ENCODE peak calls at places on chromosomes 4 and X, in five cellular contexts. V is lower leg skin, K is glutamatergic neuron, H is tibial nerve, G is Caco-2. N is an unnamed sample.

GRCh38 chr4:184409911-184410692 is 64.2 kb downstream of the IRF2 start:
- DNase-seq in G (no peak), K (no peak), V (no peak), H (no peak), N (no peak)

GRCh38 chrX:105706041-105706440 is 116.3 kb upstream of the NRK start:
- DNase-seq in H (no peak), K (no peak), V (no peak), G (no peak), N (no peak)

GRCh38 chr4:108889696-108890475 is 127.0 kb upstream of the ETNPPL start:
- DNase-seq in G (no peak), V (no peak), H (no peak), K (no peak), N (no peak)

GRCh38 chrX:34903316-34903715 is 39.3 kb upstream of the FAM47B start:
- DNase-seq in K (no peak), V (no peak), H (no peak), G (no peak), N (no peak)

GRCh38 chr4:166459616-166460015 is 586.6 kb downstream of the TLL1 start:
- DNase-seq in G (no peak), V (no peak), K (no peak), H (no peak), N (no peak)

GRCh38 chr4:158371158-158371557 is 150.5 kb upstream of the RXFP1 start:
- DNase-seq in H (no peak), K (no peak), G (no peak), V (no peak), N (no peak)

GRCh38 chrX:47191806-47192401 is 1.7 kb upstream of the UBA1 start:
- DNase-seq in K (no peak), G (no peak), V (no peak), H (no peak), N (peak; percentile 29)

GRCh38 chrX:52574416-52575275 is 57.8 kb upstream of the XAGE1B start:
- DNase-seq in K (peak; percentile 26), H (no peak), V (no peak), G (peak; percentile 33), N (no peak)

GRCh38 chr4:173735055-173735454 is 205.0 kb upstream of the HAND2 start:
- DNase-seq in V (no peak), G (no peak), K (no peak), H (no peak), N (no peak)

GRCh38 chr4:14865804-14866203 is 136.5 kb upstream of the CPEB2 start:
- DNase-seq in H (no peak), G (no peak), K (no peak), V (no peak), N (no peak)

GRCh38 chr4:38768968-38769394 is 13.8 kb downstream of the TLR10 start:
- DNase-seq in V (no peak), K (no peak), H (no peak), G (no peak), N (no peak)

GRCh38 chrX:147962476-147962875 is 18.7 kb upstream of the FMR1NB start:
- DNase-seq in H (no peak), V (no peak), G (no peak), K (no peak), N (no peak)

GRCh38 chrX:140431521-140431920 is 73.3 kb downstream of the SOX3 start:
- DNase-seq in G (no peak), V (no peak), K (no peak), H (no peak), N (no peak)

GRCh38 chr4:78720994-78721677 is 55.0 kb upstream of the BMP2K start:
- DNase-seq in G (no peak), H (peak; percentile 7), K (no peak), V (no peak), N (no peak)

GRCh38 chr4:15996773-15997172 is 33.8 kb upstream of the FGFBP2 start:
- DNase-seq in K (no peak), G (no peak), H (no peak), V (no peak), N (no peak)

GRCh38 chrX:13149702-13150101 is 105.3 kb upstream of the FAM9C start:
- DNase-seq in V (no peak), K (no peak), G (no peak), H (no peak), N (no peak)
- TF ChIP-seq CTCF in V (no peak), K (no peak), G (no peak), H (no peak), N (no peak)

GRCh38 chrX:8204169-8204935 is 33.3 kb upstream of the VCX2 start:
- DNase-seq in H (no peak), V (no peak), G (no peak), K (no peak), N (no peak)
- TF ChIP-seq CTCF in H (no peak), V (no peak), G (no peak), K (no peak), N (no peak)

DNA sequence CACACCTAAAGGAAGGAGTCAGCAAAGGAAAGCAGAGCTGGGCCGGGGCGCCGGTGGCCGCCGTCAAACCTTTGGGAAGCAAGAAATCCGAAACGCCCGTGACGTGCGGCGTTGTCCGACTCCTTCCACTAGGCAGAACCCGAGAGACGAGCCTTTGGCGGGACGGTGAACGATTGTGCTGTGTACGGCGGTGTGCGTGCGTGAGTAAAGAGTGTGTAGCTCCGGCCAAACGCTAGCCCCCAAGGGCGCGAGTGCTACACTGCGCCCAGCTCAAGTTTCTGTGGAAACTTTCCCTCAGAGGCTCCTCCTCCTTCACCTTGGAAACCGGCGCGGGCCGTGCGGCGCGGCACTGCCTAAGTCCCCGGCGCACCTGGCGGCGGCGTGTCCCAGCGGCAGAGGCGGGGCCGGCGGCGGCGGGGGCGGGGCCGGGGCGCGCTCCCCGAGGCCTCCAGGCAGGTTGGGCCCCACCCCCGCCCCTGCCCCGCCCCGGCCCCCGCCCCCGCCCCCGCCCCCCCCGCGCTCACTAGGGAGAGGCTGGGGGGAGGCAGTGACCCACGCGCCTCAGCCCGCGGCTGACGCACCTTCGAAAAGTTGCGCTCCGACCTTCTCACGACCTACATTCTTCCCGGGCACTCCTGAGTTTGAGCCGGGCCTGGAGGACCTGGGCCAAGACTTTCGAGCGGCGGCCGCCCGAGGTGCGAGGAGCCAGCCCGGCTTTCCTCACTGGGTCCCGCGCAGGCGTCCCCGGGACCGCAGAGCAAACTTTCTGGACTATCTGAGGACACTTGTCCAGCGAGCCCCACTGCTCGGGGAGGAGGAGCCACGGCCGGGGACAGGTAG is at the start of gene FHIP1A:
- DNase-seq in G (peak; percentile 95), V (peak; percentile 95), K (peak; percentile 42), H (peak; percentile 41), N (peak; percentile 90)
- TF ChIP-seq CTCF in G (peak; percentile 12), V (no peak), K (no peak), H (no peak), N (peak; percentile 50)

GRCh38 chr4:95729596-95729995 is 110.3 kb upstream of the PDHA2 start:
- DNase-seq in H (no peak), K (no peak), V (no peak), G (no peak), N (no peak)

GRCh38 chr4:95728145-95728544 is 111.7 kb upstream of the PDHA2 start:
- DNase-seq in K (no peak), H (peak; percentile 35), G (no peak), V (no peak), N (no peak)

GRCh38 chr4:95732061-95732460 is 107.8 kb upstream of the PDHA2 start:
- DNase-seq in H (no peak), V (no peak), G (no peak), K (no peak), N (no peak)
- TF ChIP-seq CTCF in H (no peak), V (no peak), G (no peak), K (no peak), N (no peak)

DNA sequence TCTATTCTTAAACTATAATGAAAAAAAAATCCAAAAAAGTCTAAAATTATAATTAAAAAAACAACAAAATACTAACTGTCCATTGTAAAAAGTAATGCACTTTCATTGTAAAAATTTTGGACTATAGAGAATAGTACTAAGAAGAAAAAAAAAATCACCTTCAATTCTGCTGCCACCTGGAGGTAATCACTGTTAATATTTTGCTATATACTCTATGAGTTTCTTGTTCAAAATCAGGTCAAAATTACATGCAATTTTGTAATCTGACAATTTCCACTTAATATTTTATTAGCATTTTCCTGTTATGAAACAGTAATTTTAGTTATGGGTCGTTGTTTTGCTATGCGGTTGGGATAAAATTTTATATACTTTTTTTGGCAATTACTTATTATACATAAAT is 62.0 kb downstream of the HTT start:
- DNase-seq in H (no peak), K (no peak), G (no peak), V (no peak), N (no peak)
- TF ChIP-seq CTCF in H (peak; percentile 5), K (peak; percentile 12), G (peak; percentile 22), V (no peak), N (peak; percentile 81)

GRCh38 chr4:74084984-74085383 is 14.0 kb downstream of the CXCL2 start:
- DNase-seq in K (no peak), H (no peak), G (no peak), V (no peak), N (no peak)
- TF ChIP-seq CTCF in K (no peak), H (no peak), G (no peak), V (no peak), N (no peak)

GRCh38 chrX:123171781-123172180 is 12.3 kb upstream of the GRIA3 start:
- DNase-seq in K (no peak), H (no peak), G (no peak), V (no peak), N (no peak)

GRCh38 chrX:123175366-123176122 is 8.5 kb upstream of the GRIA3 start:
- DNase-seq in H (no peak), V (no peak), K (no peak), G (no peak), N (no peak)

GRCh38 chrX:123172874-123173273 is 11.2 kb upstream of the GRIA3 start:
- DNase-seq in V (no peak), G (no peak), H (no peak), K (no peak), N (no peak)

GRCh38 chrX:123169247-123169901 is 14.7 kb upstream of the GRIA3 start:
- DNase-seq in K (no peak), G (no peak), H (no peak), V (no peak), N (no peak)

GRCh38 chrX:123173833-123174232 is 10.2 kb upstream of the GRIA3 start:
- DNase-seq in H (no peak), G (no peak), K (no peak), V (no peak), N (no peak)
- TF ChIP-seq CTCF in H (no peak), G (no peak), K (peak; percentile 51), V (no peak), N (peak; percentile 23)

GRCh38 chrX:43333543-43333942 is 322.6 kb upstream of the MAOA start:
- DNase-seq in G (no peak), K (no peak), H (no peak), V (no peak), N (no peak)
- TF ChIP-seq CTCF in G (no peak), K (no peak), H (no peak), V (no peak), N (peak; percentile 32)